ENCODE peak calls at places on chromosomes 12 and 14, in four cellular contexts. One of them, this sample, is unnamed.
A peak's percentile ranks its signal among the peaks of the same experiment; 100 is the strongest.

GRCh38 chr14:97408937-97409860 is 612.0 kb downstream of the VRK1 start:
- DNase-seq in Caco-2: no peak
- DNase-seq in lower lobe of right lung: no peak
- DNase-seq in heart left ventricle: no peak
- DNase-seq in this sample: no peak

GRCh38 chr12:15151141-15152091 is 69.8 kb downstream of the RERG start:
- DNase-seq in lower lobe of right lung: no peak
- DNase-seq in Caco-2: peak; percentile 33
- DNase-seq in heart left ventricle: no peak
- DNase-seq in this sample: no peak

GRCh38 chr12:50018968-50019367 is 6.3 kb downstream of the RACGAP1 start:
- DNase-seq in heart left ventricle: no peak
- DNase-seq in Caco-2: no peak
- DNase-seq in lower lobe of right lung: no peak
- DNase-seq in this sample: no peak

GRCh38 chr12:94603434-94604068 is 46.8 kb downstream of the TMCC3 start:
- DNase-seq in heart left ventricle: no peak
- DNase-seq in lower lobe of right lung: peak; percentile 58
- DNase-seq in Caco-2: peak; percentile 61
- DNase-seq in this sample: no peak

GRCh38 chr12:115785548-115785947 is 491.9 kb downstream of the MED13L start:
- DNase-seq in Caco-2: no peak
- DNase-seq in lower lobe of right lung: no peak
- DNase-seq in heart left ventricle: no peak
- DNase-seq in this sample: no peak

GRCh38 chr14:33738481-33738880 is 212.4 kb downstream of the EGLN3 start:
- DNase-seq in heart left ventricle: no peak
- DNase-seq in lower lobe of right lung: no peak
- DNase-seq in Caco-2: no peak
- DNase-seq in this sample: no peak

GRCh38 chr14:35506927-35507326 is 27.0 kb upstream of the INSM2 start:
- DNase-seq in Caco-2: no peak
- DNase-seq in heart left ventricle: no peak
- DNase-seq in lower lobe of right lung: no peak
- DNase-seq in this sample: no peak

GRCh38 chr12:87930652-87931051 is 98.5 kb downstream of the C12orf50 start:
- DNase-seq in lower lobe of right lung: no peak
- DNase-seq in Caco-2: no peak
- DNase-seq in heart left ventricle: no peak
- DNase-seq in this sample: no peak

GRCh38 chr14:22099942-22100763 is 426.5 kb upstream of the OR4E1 start:
- DNase-seq in Caco-2: peak; percentile 80
- DNase-seq in heart left ventricle: peak; percentile 38
- DNase-seq in lower lobe of right lung: no peak
- DNase-seq in this sample: peak; percentile 85

GRCh38 chr14:52054678-52055077 is 14.2 kb downstream of the NID2 start:
- DNase-seq in lower lobe of right lung: no peak
- DNase-seq in Caco-2: no peak
- DNase-seq in heart left ventricle: no peak
- DNase-seq in this sample: no peak
- TF ChIP-seq CTCF in lower lobe of right lung: no peak
- TF ChIP-seq CTCF in Caco-2: no peak
- TF ChIP-seq CTCF in heart left ventricle: no peak
- TF ChIP-seq CTCF in this sample: no peak

GRCh38 chr14:20440465-20440864 is 4.5 kb upstream of the KLHL33 start:
- DNase-seq in Caco-2: no peak
- DNase-seq in heart left ventricle: no peak
- DNase-seq in lower lobe of right lung: no peak
- DNase-seq in this sample: no peak

GRCh38 chr14:20436363-20436755 is 393 bp upstream of the KLHL33 start:
- DNase-seq in lower lobe of right lung: no peak
- DNase-seq in Caco-2: no peak
- DNase-seq in heart left ventricle: no peak
- DNase-seq in this sample: no peak

GRCh38 chr14:20441466-20441865 is 5.5 kb upstream of the KLHL33 start:
- DNase-seq in heart left ventricle: no peak
- DNase-seq in Caco-2: no peak
- DNase-seq in lower lobe of right lung: no peak
- DNase-seq in this sample: no peak

GRCh38 chr14:20438664-20439063 is 2.7 kb upstream of the KLHL33 start:
- DNase-seq in lower lobe of right lung: no peak
- DNase-seq in heart left ventricle: no peak
- DNase-seq in Caco-2: no peak
- DNase-seq in this sample: no peak

GRCh38 chr14:20440882-20441281 is 4.9 kb upstream of the KLHL33 start:
- DNase-seq in Caco-2: no peak
- DNase-seq in heart left ventricle: no peak
- DNase-seq in lower lobe of right lung: no peak
- DNase-seq in this sample: no peak
- TF ChIP-seq CTCF in Caco-2: no peak
- TF ChIP-seq CTCF in heart left ventricle: no peak
- TF ChIP-seq CTCF in lower lobe of right lung: no peak
- TF ChIP-seq CTCF in this sample: no peak

GRCh38 chr12:26614217-26614616 is 218.8 kb downstream of the ITPR2 start:
- DNase-seq in Caco-2: peak; percentile 50
- DNase-seq in heart left ventricle: no peak
- DNase-seq in lower lobe of right lung: no peak
- DNase-seq in this sample: peak; percentile 44
- TF ChIP-seq CTCF in Caco-2: peak; percentile 61
- TF ChIP-seq CTCF in heart left ventricle: peak; percentile 21
- TF ChIP-seq CTCF in lower lobe of right lung: peak; percentile 38
- TF ChIP-seq CTCF in this sample: peak; percentile 58

GRCh38 chr14:32078030-32078793 is 1.1 kb downstream of the ARHGAP5 start:
- DNase-seq in Caco-2: peak; percentile 19
- DNase-seq in heart left ventricle: peak; percentile 26
- DNase-seq in lower lobe of right lung: peak; percentile 50
- DNase-seq in this sample: peak; percentile 68

GRCh38 chr14:32078794-32079663 is 1.9 kb downstream of the ARHGAP5 start:
- DNase-seq in lower lobe of right lung: no peak
- DNase-seq in Caco-2: peak; percentile 52
- DNase-seq in heart left ventricle: no peak
- DNase-seq in this sample: no peak

GRCh38 chr14:32081901-32082300 is 4.8 kb downstream of the ARHGAP5 start:
- DNase-seq in Caco-2: no peak
- DNase-seq in heart left ventricle: no peak
- DNase-seq in lower lobe of right lung: no peak
- DNase-seq in this sample: no peak

GRCh38 chr14:32077081-32078029 is at the start of gene ARHGAP5:
- DNase-seq in heart left ventricle: peak; percentile 77
- DNase-seq in Caco-2: peak; percentile 69
- DNase-seq in lower lobe of right lung: no peak
- DNase-seq in this sample: no peak

DNA sequence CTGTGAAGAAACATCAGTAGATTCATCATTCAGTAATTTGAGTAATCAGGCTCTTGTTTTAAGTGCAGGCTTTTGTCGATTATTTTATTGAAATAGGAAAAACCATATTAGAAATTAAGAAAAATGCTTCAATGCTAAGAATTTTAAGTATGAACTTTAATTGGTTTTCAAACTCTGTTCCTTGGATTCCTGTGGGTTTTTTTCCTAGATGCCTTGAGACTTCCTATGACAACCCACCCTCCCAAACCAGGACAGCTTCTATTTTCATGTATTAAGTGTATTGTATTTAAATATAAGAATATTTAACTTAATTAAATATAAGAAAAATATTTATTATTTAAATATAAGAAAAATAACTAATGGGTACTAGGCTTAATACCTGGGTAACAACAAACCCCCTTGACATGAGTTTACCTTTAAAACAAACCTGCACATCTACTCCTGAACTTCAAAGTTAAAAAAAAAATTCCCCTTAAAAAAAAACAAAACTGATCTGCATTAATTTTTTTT is 3.0 kb downstream of the ARHGAP5 start:
- DNase-seq in lower lobe of right lung: no peak
- DNase-seq in heart left ventricle: no peak
- DNase-seq in Caco-2: no peak
- DNase-seq in this sample: no peak
- TF ChIP-seq CTCF in lower lobe of right lung: no peak
- TF ChIP-seq CTCF in heart left ventricle: no peak
- TF ChIP-seq CTCF in Caco-2: no peak
- TF ChIP-seq CTCF in this sample: no peak

GRCh38 chr12:52407918-52408317 is 1.8 kb upstream of the KRT82 start:
- DNase-seq in heart left ventricle: no peak
- DNase-seq in lower lobe of right lung: no peak
- DNase-seq in Caco-2: peak; percentile 15
- DNase-seq in this sample: no peak
- TF ChIP-seq CTCF in heart left ventricle: no peak
- TF ChIP-seq CTCF in lower lobe of right lung: no peak
- TF ChIP-seq CTCF in Caco-2: peak; percentile 16
- TF ChIP-seq CTCF in this sample: no peak

This sample was measured in thyroid gland.